ENCODE peak calls at places on chromosome 10, in seven cellular contexts. One of them, this sample, is unnamed.

GRCh38 chr10:48910557-48910956 is 29.1 kb downstream of the LRRC18 start:
- DNase-seq in MM.1S: no peak
- DNase-seq in fibroblast of lung: no peak
- DNase-seq in IMR-90: no peak
- DNase-seq in right lobe of liver: no peak
- DNase-seq in cardiac muscle cell: peak
- DNase-seq in endodermal cell: peak
- DNase-seq in this sample: no peak

GRCh38 chr10:120455606-120456005 is 1.4 kb upstream of the PLPP4 start:
- DNase-seq in MM.1S: no peak
- DNase-seq in fibroblast of lung: no peak
- DNase-seq in IMR-90: no peak
- DNase-seq in right lobe of liver: no peak
- DNase-seq in cardiac muscle cell: no peak
- DNase-seq in endodermal cell: no peak
- DNase-seq in this sample: no peak

GRCh38 chr10:921471-922414 is 9.8 kb downstream of the LARP4B start:
- DNase-seq in MM.1S: no peak
- DNase-seq in fibroblast of lung: peak
- DNase-seq in IMR-90: peak
- DNase-seq in right lobe of liver: no peak
- DNase-seq in cardiac muscle cell: no peak
- DNase-seq in endodermal cell: no peak
- DNase-seq in this sample: peak

GRCh38 chr10:12243860-12244620 is 48.1 kb downstream of the CDC123 start:
- DNase-seq in MM.1S: no peak
- DNase-seq in fibroblast of lung: no peak
- DNase-seq in IMR-90: no peak
- DNase-seq in right lobe of liver: peak
- DNase-seq in cardiac muscle cell: no peak
- DNase-seq in endodermal cell: no peak
- DNase-seq in this sample: no peak

GRCh38 chr10:78017856-78018255 is 11.5 kb downstream of the POLR3A start:
- DNase-seq in MM.1S: no peak
- DNase-seq in fibroblast of lung: no peak
- DNase-seq in IMR-90: no peak
- DNase-seq in right lobe of liver: no peak
- DNase-seq in cardiac muscle cell: no peak
- DNase-seq in endodermal cell: no peak
- DNase-seq in this sample: no peak

GRCh38 chr10:28681928-28682750 is 4.8 kb downstream of the BAMBI start:
- DNase-seq in MM.1S: no peak
- DNase-seq in fibroblast of lung: no peak
- DNase-seq in IMR-90: no peak
- DNase-seq in right lobe of liver: peak
- DNase-seq in cardiac muscle cell: peak
- DNase-seq in endodermal cell: no peak
- DNase-seq in this sample: no peak

GRCh38 chr10:103197177-103197576 is 4.1 kb upstream of the NT5C2 start:
- DNase-seq in MM.1S: peak
- DNase-seq in fibroblast of lung: peak
- DNase-seq in IMR-90: peak
- DNase-seq in right lobe of liver: peak
- DNase-seq in cardiac muscle cell: no peak
- DNase-seq in endodermal cell: no peak
- DNase-seq in this sample: peak

GRCh38 chr10:69757553-69758309 is 44.0 kb upstream of the COL13A1 start:
- DNase-seq in MM.1S: no peak
- DNase-seq in fibroblast of lung: peak
- DNase-seq in IMR-90: peak
- DNase-seq in right lobe of liver: no peak
- DNase-seq in cardiac muscle cell: peak
- DNase-seq in endodermal cell: no peak
- DNase-seq in this sample: peak

GRCh38 chr10:121232494-121232893 is 365.8 kb downstream of the FGFR2 start:
- DNase-seq in MM.1S: no peak
- DNase-seq in fibroblast of lung: no peak
- DNase-seq in IMR-90: no peak
- DNase-seq in right lobe of liver: no peak
- DNase-seq in cardiac muscle cell: no peak
- DNase-seq in endodermal cell: no peak
- DNase-seq in this sample: no peak

GRCh38 chr10:87618470-87619423 is 40.9 kb upstream of the PAPSS2 start:
- DNase-seq in MM.1S: no peak
- DNase-seq in fibroblast of lung: no peak
- DNase-seq in IMR-90: peak
- DNase-seq in right lobe of liver: peak
- DNase-seq in cardiac muscle cell: no peak
- DNase-seq in endodermal cell: no peak
- DNase-seq in this sample: peak

GRCh38 chr10:118704711-118705110 is 50.1 kb downstream of the CACUL1 start:
- DNase-seq in MM.1S: no peak
- DNase-seq in fibroblast of lung: no peak
- DNase-seq in IMR-90: no peak
- DNase-seq in right lobe of liver: no peak
- DNase-seq in cardiac muscle cell: no peak
- DNase-seq in endodermal cell: no peak
- DNase-seq in this sample: no peak

GRCh38 chr10:7153750-7154149 is 257.1 kb downstream of the SFMBT2 start:
- DNase-seq in MM.1S: no peak
- DNase-seq in fibroblast of lung: peak
- DNase-seq in IMR-90: peak
- DNase-seq in right lobe of liver: no peak
- DNase-seq in cardiac muscle cell: no peak
- DNase-seq in endodermal cell: no peak
- DNase-seq in this sample: peak

GRCh38 chr10:28127881-28128280 is 129.0 kb upstream of the ODAD2 start:
- DNase-seq in MM.1S: no peak
- DNase-seq in fibroblast of lung: no peak
- DNase-seq in IMR-90: peak
- DNase-seq in right lobe of liver: no peak
- DNase-seq in cardiac muscle cell: no peak
- DNase-seq in endodermal cell: no peak
- DNase-seq in this sample: peak

GRCh38 chr10:119412831-119413737 is 129.4 kb downstream of the RGS10 start:
- DNase-seq in MM.1S: no peak
- DNase-seq in fibroblast of lung: peak
- DNase-seq in IMR-90: peak
- DNase-seq in right lobe of liver: no peak
- DNase-seq in cardiac muscle cell: peak
- DNase-seq in endodermal cell: peak
- DNase-seq in this sample: peak

GRCh38 chr10:49620286-49620810 is 6.5 kb downstream of the CHAT start:
- DNase-seq in MM.1S: no peak
- DNase-seq in fibroblast of lung: no peak
- DNase-seq in IMR-90: no peak
- DNase-seq in right lobe of liver: no peak
- DNase-seq in cardiac muscle cell: no peak
- DNase-seq in endodermal cell: peak
- DNase-seq in this sample: no peak

GRCh38 chr10:122033224-122033926 is 44.4 kb downstream of the TACC2 start:
- DNase-seq in MM.1S: no peak
- DNase-seq in fibroblast of lung: no peak
- DNase-seq in IMR-90: no peak
- DNase-seq in right lobe of liver: no peak
- DNase-seq in cardiac muscle cell: no peak
- DNase-seq in endodermal cell: no peak
- DNase-seq in this sample: no peak

GRCh38 chr10:14374745-14375445 is 44.2 kb upstream of the FRMD4A start:
- DNase-seq in MM.1S: no peak
- DNase-seq in fibroblast of lung: no peak
- DNase-seq in IMR-90: peak
- DNase-seq in right lobe of liver: no peak
- DNase-seq in cardiac muscle cell: no peak
- DNase-seq in endodermal cell: no peak
- DNase-seq in this sample: no peak

GRCh38 chr10:121698336-121698735 is 100.1 kb upstream of the FGFR2 start:
- DNase-seq in MM.1S: no peak
- DNase-seq in fibroblast of lung: no peak
- DNase-seq in IMR-90: no peak
- DNase-seq in right lobe of liver: no peak
- DNase-seq in cardiac muscle cell: no peak
- DNase-seq in endodermal cell: no peak
- DNase-seq in this sample: no peak

GRCh38 chr10:48523212-48523819 is 81.6 kb downstream of the ARHGAP22 start:
- DNase-seq in MM.1S: no peak
- DNase-seq in fibroblast of lung: peak
- DNase-seq in IMR-90: peak
- DNase-seq in right lobe of liver: peak
- DNase-seq in cardiac muscle cell: peak
- DNase-seq in endodermal cell: peak
- DNase-seq in this sample: peak

DNA sequence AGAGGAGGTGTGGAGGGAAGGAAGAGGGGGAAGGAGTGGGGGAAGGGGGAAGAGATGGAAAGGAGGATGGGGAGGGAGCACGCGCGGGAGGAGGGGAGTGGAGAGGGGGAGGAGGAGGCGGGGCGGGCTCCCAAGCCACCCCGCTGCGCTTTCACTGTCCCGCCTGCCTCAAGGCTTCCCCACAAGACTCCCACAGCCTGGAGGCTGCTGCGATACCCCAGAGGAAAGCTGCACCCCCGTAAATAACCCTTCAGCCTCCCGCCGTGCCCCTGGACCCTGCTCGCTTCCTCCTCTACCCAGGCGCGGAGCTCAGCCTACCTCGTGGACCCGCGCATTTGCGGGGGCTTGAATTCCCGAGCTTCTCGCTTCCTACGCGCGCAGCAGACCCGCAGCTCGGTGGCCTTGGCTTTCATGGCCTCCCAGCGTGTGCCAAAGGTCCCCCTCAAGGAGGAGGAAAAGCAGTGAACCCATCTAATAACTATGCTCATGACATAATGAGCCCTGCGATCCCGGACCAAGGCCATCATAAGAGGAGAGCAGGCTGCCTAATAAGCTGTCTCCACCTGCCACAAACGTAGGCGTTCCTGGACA is at the start of gene C10orf67:
- DNase-seq in MM.1S: no peak
- DNase-seq in fibroblast of lung: peak
- DNase-seq in IMR-90: peak
- DNase-seq in right lobe of liver: no peak
- DNase-seq in cardiac muscle cell: peak
- DNase-seq in endodermal cell: peak
- DNase-seq in this sample: peak
- H3K4me3 ChIP-seq in MM.1S: peak
- H3K4me3 ChIP-seq in fibroblast of lung: peak
- H3K4me3 ChIP-seq in IMR-90: peak
- H3K4me3 ChIP-seq in right lobe of liver: peak
- H3K4me3 ChIP-seq in cardiac muscle cell: peak
- H3K4me3 ChIP-seq in endodermal cell: peak
- H3K4me3 ChIP-seq in this sample: peak

DNA sequence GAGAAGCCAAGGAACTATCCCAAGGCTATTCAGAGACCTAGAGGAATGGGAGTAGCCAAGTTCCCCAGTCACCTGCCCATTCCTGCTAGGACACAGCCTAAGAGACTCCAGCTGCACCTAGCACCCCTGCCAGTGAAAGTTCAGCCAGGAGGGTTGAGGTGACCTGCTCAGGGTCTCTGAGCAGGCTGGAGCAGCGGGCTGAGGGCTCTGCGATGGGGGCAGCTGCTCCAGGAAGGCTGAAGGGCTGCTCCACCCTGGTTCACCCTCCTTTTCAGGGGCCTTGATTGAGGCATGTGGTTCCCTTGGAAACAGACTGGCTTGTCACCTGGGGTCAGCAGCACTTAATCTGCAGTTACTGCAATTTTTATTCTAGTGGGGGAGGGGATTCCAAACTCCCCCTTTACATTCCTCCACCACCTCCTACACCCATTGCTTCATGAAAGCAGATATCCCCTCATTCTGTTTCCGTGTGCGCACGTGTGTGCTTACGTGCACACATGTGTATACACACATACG is 85.3 kb upstream of the UNC5B start:
- DNase-seq in MM.1S: no peak
- DNase-seq in fibroblast of lung: no peak
- DNase-seq in IMR-90: no peak
- DNase-seq in right lobe of liver: no peak
- DNase-seq in cardiac muscle cell: no peak
- DNase-seq in endodermal cell: no peak
- DNase-seq in this sample: no peak
- H3K4me3 ChIP-seq in MM.1S: no peak
- H3K4me3 ChIP-seq in fibroblast of lung: no peak
- H3K4me3 ChIP-seq in IMR-90: no peak
- H3K4me3 ChIP-seq in right lobe of liver: no peak
- H3K4me3 ChIP-seq in cardiac muscle cell: no peak
- H3K4me3 ChIP-seq in endodermal cell: no peak
- H3K4me3 ChIP-seq in this sample: no peak

GRCh38 chr10:56880541-56880940 is 519.5 kb upstream of the ZWINT start:
- DNase-seq in MM.1S: no peak
- DNase-seq in fibroblast of lung: no peak
- DNase-seq in IMR-90: no peak
- DNase-seq in right lobe of liver: no peak
- DNase-seq in cardiac muscle cell: peak
- DNase-seq in endodermal cell: no peak
- DNase-seq in this sample: no peak

GRCh38 chr10:56871160-56871668 is 510.2 kb upstream of the ZWINT start:
- DNase-seq in MM.1S: no peak
- DNase-seq in fibroblast of lung: no peak
- DNase-seq in IMR-90: no peak
- DNase-seq in right lobe of liver: no peak
- DNase-seq in cardiac muscle cell: no peak
- DNase-seq in endodermal cell: no peak
- DNase-seq in this sample: no peak

DNA sequence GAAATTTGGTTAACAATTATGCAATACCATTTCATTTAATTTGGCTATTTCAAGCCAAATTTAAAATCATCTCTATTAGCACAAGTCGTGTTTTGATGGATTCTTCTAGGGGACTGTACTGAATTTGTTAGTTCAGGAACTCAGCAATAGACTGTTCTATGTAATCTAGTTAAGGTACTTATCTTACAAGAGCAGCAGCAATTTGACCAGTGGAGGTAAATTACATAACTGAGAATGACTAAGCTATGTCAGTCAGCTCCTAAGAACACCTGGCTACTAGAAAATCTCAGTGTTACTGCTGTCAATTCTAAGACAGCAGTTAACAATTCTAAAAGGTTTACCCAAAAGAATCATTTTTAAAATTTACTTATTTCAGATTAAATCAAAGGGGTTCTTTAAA is 513.9 kb upstream of the ZWINT start:
- DNase-seq in MM.1S: no peak
- DNase-seq in fibroblast of lung: no peak
- DNase-seq in IMR-90: no peak
- DNase-seq in right lobe of liver: no peak
- DNase-seq in cardiac muscle cell: no peak
- DNase-seq in endodermal cell: no peak
- DNase-seq in this sample: no peak
- H3K4me3 ChIP-seq in MM.1S: no peak
- H3K4me3 ChIP-seq in fibroblast of lung: no peak
- H3K4me3 ChIP-seq in IMR-90: no peak
- H3K4me3 ChIP-seq in right lobe of liver: no peak
- H3K4me3 ChIP-seq in cardiac muscle cell: no peak
- H3K4me3 ChIP-seq in endodermal cell: no peak
- H3K4me3 ChIP-seq in this sample: no peak

DNA sequence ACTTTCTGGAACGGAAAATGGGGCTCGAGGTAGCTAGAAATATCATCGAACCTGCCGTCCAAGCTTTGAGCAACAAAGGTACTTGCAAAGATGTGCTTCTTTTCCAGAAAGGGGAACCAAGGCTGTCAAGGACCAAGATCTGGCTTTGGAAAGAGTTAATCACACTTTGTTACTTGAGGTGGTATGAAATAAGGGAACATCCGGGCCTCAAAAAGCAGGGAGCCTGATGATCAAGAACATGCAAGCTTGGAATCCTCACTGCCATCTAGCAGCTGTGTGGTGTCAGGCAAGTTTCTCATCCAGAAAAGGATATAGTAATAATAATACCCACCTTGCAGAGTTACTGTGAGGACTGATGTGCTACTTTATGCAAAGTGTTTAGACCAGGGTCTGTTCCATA is 329.5 kb downstream of the GRID1 start:
- DNase-seq in MM.1S: no peak
- DNase-seq in fibroblast of lung: no peak
- DNase-seq in IMR-90: no peak
- DNase-seq in right lobe of liver: no peak
- DNase-seq in cardiac muscle cell: no peak
- DNase-seq in endodermal cell: no peak
- DNase-seq in this sample: no peak
- H3K4me3 ChIP-seq in MM.1S: no peak
- H3K4me3 ChIP-seq in fibroblast of lung: no peak
- H3K4me3 ChIP-seq in IMR-90: no peak
- H3K4me3 ChIP-seq in right lobe of liver: no peak
- H3K4me3 ChIP-seq in cardiac muscle cell: no peak
- H3K4me3 ChIP-seq in endodermal cell: no peak
- H3K4me3 ChIP-seq in this sample: no peak

This sample was measured in fibroblast of mammary gland.